ENCODE peak calls at places on chromosomes 13 and 19, in nine cellular contexts. K, F, A, W, X, J, M, S and G are unnamed samples.

GRCh38 chr19:3818479-3818878 is 32.3 kb upstream of the MATK start:
- DNase-seq in K (no peak), F (peak), A (peak), W (peak), X (no peak), J (no peak), M (no peak), S (no peak), G (peak)

GRCh38 chr19:20928371-20928770 is 5.3 kb downstream of the ZNF85 start:
- DNase-seq in K (no peak), F (no peak), A (peak), W (peak), X (no peak), J (no peak), M (peak), S (no peak), G (peak)

GRCh38 chr19:54030895-54031586 is 32.7 kb downstream of the VSTM1 start:
- DNase-seq in K (no peak), F (peak), A (peak), W (peak), X (no peak), J (peak), M (no peak), S (no peak), G (peak)

GRCh38 chr19:40586611-40587010 is 9.9 kb downstream of the SHKBP1 start:
- DNase-seq in K (no peak), F (no peak), A (no peak), W (no peak), X (no peak), J (no peak), M (no peak), S (no peak), G (no peak)

GRCh38 chr13:70849267-70849666 is 741.0 kb upstream of the KLHL1 start:
- DNase-seq in K (no peak), F (no peak), A (no peak), W (no peak), X (no peak), J (no peak), M (no peak), S (no peak), G (no peak)

GRCh38 chr19:16779539-16780163 is 49.5 kb upstream of the SIN3B start:
- DNase-seq in K (no peak), F (no peak), A (no peak), W (peak), X (no peak), J (no peak), M (no peak), S (no peak), G (peak)

GRCh38 chr19:45376045-45376724 is 5.8 kb upstream of the ERCC2 start:
- DNase-seq in K (no peak), F (peak), A (peak), W (peak), X (peak), J (peak), M (peak), S (peak), G (peak)

GRCh38 chr13:72489751-72490150 is 237.7 kb downstream of the MZT1 start:
- DNase-seq in K (no peak), F (no peak), A (no peak), W (no peak), X (no peak), J (no peak), M (no peak), S (no peak), G (no peak)

GRCh38 chr13:33277946-33278345 is 7.6 kb downstream of the STARD13 start:
- DNase-seq in K (no peak), F (no peak), A (peak), W (peak), X (no peak), J (no peak), M (no peak), S (no peak), G (no peak)

GRCh38 chr13:98540476-98540875 is 36.4 kb downstream of the STK24 start:
- DNase-seq in K (no peak), F (no peak), A (no peak), W (no peak), X (no peak), J (no peak), M (no peak), S (no peak), G (no peak)

GRCh38 chr19:1942934-1943555 is 2.1 kb downstream of the CSNK1G2 start:
- DNase-seq in K (no peak), F (no peak), A (no peak), W (no peak), X (no peak), J (no peak), M (no peak), S (no peak), G (peak)

GRCh38 chr13:66212511-66212910 is 1017.6 kb downstream of the PCDH9 start:
- DNase-seq in K (no peak), F (no peak), A (no peak), W (no peak), X (no peak), J (no peak), M (no peak), S (no peak), G (no peak)

GRCh38 chr19:8204961-8205360 is 4.2 kb upstream of the CERS4 start:
- DNase-seq in K (no peak), F (peak), A (no peak), W (no peak), X (no peak), J (no peak), M (no peak), S (no peak), G (no peak)

GRCh38 chr19:34316741-34317241 is 48.2 kb upstream of the GPI start:
- DNase-seq in K (no peak), F (no peak), A (no peak), W (peak), X (peak), J (no peak), M (peak), S (no peak), G (peak)

GRCh38 chr13:100506154-100506553 is 82.4 kb downstream of the GGACT start:
- DNase-seq in K (peak), F (no peak), A (no peak), W (no peak), X (no peak), J (no peak), M (no peak), S (no peak), G (no peak)

GRCh38 chr13:113879506-113880360 is 15.9 kb upstream of the GAS6 start:
- DNase-seq in K (no peak), F (no peak), A (no peak), W (no peak), X (no peak), J (no peak), M (no peak), S (no peak), G (no peak)

GRCh38 chr13:71751074-71751473 is 115.9 kb downstream of the DACH1 start:
- DNase-seq in K (no peak), F (no peak), A (no peak), W (no peak), X (no peak), J (no peak), M (no peak), S (no peak), G (no peak)

GRCh38 chr13:114310961-114311360 is 3.3 kb upstream of the CHAMP1 start:
- DNase-seq in K (no peak), F (no peak), A (peak), W (no peak), X (no peak), J (no peak), M (no peak), S (no peak), G (peak)

GRCh38 chr19:3868770-3869456 is at the start of gene ZFR2:
- DNase-seq in K (no peak), F (no peak), A (no peak), W (no peak), X (no peak), J (no peak), M (no peak), S (no peak), G (no peak)

GRCh38 chr19:53101518-53101917 is 1.7 kb downstream of the ZNF160 start:
- DNase-seq in K (peak), F (no peak), A (no peak), W (no peak), X (no peak), J (no peak), M (no peak), S (no peak), G (peak)

GRCh38 chr19:3665681-3666544 is 34.4 kb downstream of the PIP5K1C start:
- DNase-seq in K (peak), F (peak), A (peak), W (no peak), X (peak), J (peak), M (no peak), S (no peak), G (peak)

GRCh38 chr13:27619093-27619705 is 1.1 kb downstream of the LNX2 start:
- DNase-seq in K (no peak), F (no peak), A (peak), W (peak), X (no peak), J (no peak), M (no peak), S (no peak), G (peak)

GRCh38 chr13:22655106-22655852 is 525.5 kb upstream of the SGCG start:
- DNase-seq in K (no peak), F (no peak), A (no peak), W (no peak), X (no peak), J (no peak), M (no peak), S (no peak), G (no peak)

GRCh38 chr19:19637523-19638251 is 5.8 kb downstream of the GMIP start:
- DNase-seq in K (no peak), F (no peak), A (no peak), W (no peak), X (no peak), J (no peak), M (no peak), S (no peak), G (no peak)

GRCh38 chr13:38490657-38491056 is 141.0 kb downstream of the UFM1 start:
- DNase-seq in K (no peak), F (no peak), A (no peak), W (no peak), X (no peak), J (no peak), M (no peak), S (no peak), G (no peak)

GRCh38 chr19:42076375-42076944 is 494 bp downstream of the ZNF574 start:
- DNase-seq in K (no peak), F (no peak), A (no peak), W (no peak), X (peak), J (no peak), M (no peak), S (no peak), G (no peak)

GRCh38 chr19:45542234-45542668 is 35.0 kb downstream of the VASP start:
- DNase-seq in K (peak), F (no peak), A (no peak), W (no peak), X (no peak), J (no peak), M (no peak), S (no peak), G (no peak)

GRCh38 chr13:107807306-107808073 is 407.8 kb downstream of the LIG4 start:
- DNase-seq in K (no peak), F (no peak), A (peak), W (peak), X (no peak), J (no peak), M (no peak), S (no peak), G (peak)

GRCh38 chr19:19321143-19321577 is 531 bp downstream of the MAU2 start:
- DNase-seq in K (no peak), F (no peak), A (peak), W (no peak), X (peak), J (peak), M (no peak), S (no peak), G (peak)

GRCh38 chr13:112889351-112890290 is 79.4 kb upstream of the MCF2L start:
- DNase-seq in K (no peak), F (no peak), A (no peak), W (no peak), X (no peak), J (no peak), M (no peak), S (no peak), G (no peak)

GRCh38 chr13:97235549-97236206 is 13.5 kb downstream of the MBNL2 start:
- DNase-seq in K (no peak), F (no peak), A (no peak), W (no peak), X (no peak), J (no peak), M (no peak), S (no peak), G (no peak)

GRCh38 chr13:30978981-30979956 is 46.8 kb downstream of the TEX26 start:
- DNase-seq in K (no peak), F (peak), A (no peak), W (peak), X (no peak), J (peak), M (no peak), S (no peak), G (peak)

GRCh38 chr13:99129050-99129449 is 71.6 kb upstream of the UBAC2 start:
- DNase-seq in K (no peak), F (no peak), A (no peak), W (no peak), X (no peak), J (no peak), M (no peak), S (no peak), G (no peak)

GRCh38 chr13:75637101-75637774 is 1.1 kb downstream of the LMO7 start:
- DNase-seq in K (peak), F (no peak), A (no peak), W (no peak), X (no peak), J (peak), M (no peak), S (no peak), G (peak)

GRCh38 chr19:48372904-48373303 is 8.7 kb downstream of the SYNGR4 start:
- DNase-seq in K (no peak), F (no peak), A (no peak), W (no peak), X (no peak), J (no peak), M (no peak), S (no peak), G (no peak)

GRCh38 chr13:110322126-110322827 is 15.2 kb downstream of the COL4A2 start:
- DNase-seq in K (no peak), F (no peak), A (no peak), W (no peak), X (no peak), J (no peak), M (no peak), S (no peak), G (no peak)

GRCh38 chr13:110323986-110324749 is 17.1 kb downstream of the COL4A2 start:
- DNase-seq in K (no peak), F (no peak), A (peak), W (no peak), X (no peak), J (no peak), M (no peak), S (no peak), G (no peak)

GRCh38 chr13:110322828-110323171 is 15.7 kb downstream of the COL4A2 start:
- DNase-seq in K (no peak), F (no peak), A (no peak), W (no peak), X (no peak), J (no peak), M (no peak), S (no peak), G (no peak)

GRCh38 chr13:110320645-110321044 is 13.6 kb downstream of the COL4A2 start:
- DNase-seq in K (no peak), F (no peak), A (no peak), W (no peak), X (no peak), J (no peak), M (no peak), S (no peak), G (no peak)

DNA sequence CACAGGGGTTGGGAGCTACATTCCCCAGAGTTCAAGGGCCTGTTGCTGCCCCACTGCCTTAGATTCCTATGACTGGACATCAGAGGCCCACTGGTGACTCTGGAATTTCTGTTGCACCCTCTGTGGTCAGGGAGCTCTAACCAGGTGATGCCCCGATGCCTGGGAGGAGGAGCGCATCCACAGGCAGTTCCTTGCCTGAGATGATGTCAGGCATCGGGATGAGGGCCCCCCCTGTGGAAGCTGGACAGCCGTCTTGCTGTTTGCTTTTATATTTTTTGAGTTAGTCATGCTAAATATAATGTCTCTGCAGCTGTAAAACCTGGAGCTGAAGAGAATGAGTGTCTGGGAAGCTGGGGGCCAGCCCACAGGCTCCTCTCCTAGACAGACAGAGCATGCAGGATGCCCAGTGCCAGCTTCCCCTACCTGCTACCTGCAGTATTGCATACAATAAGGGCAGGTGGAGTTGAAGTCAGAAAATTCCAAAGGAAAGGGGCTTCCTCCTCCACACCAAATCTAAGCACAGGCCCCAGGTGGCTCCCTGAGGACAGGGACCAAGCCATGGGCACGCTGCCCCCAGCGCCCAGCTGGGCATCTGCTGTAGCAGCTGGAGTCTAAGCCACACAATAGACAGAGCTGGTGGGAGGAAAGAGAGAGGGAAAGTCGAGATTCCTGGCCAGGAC is 16.2 kb downstream of the COL4A2 start:
- DNase-seq in K (no peak), F (no peak), A (peak), W (no peak), X (no peak), J (no peak), M (no peak), S (no peak), G (peak)
- TF ChIP-seq CTCF in K (no peak), F (no peak), A (peak), W (peak), X (no peak), J (no peak), M (peak), S (no peak), G (peak)

GRCh38 chr13:79405831-79406596 is at the start of gene RBM26:
- DNase-seq in K (peak), F (peak), A (peak), W (peak), X (peak), J (peak), M (peak), S (peak), G (peak)
- TF ChIP-seq CTCF in K (no peak), F (no peak), A (peak), W (no peak), X (no peak), J (no peak), M (no peak), S (no peak), G (peak)

DNA sequence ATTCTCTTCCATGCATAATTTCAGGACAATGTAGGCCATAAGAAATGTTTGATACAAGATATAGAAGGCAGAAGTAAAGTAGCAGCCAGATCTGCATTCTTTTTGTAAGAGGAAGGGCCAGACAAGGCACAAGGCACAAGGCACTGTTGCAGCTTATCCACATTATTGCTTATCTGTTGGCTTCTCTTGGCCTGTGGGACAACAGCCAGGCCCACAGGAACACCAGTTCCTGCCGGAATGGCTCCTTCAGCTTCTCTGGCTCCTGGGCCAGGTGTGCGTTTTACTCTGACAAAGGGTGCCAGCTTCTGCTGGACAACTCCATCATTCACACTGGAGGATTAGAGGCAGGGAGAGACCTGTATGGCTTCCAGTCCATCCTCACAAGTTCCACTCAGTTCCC is 29.2 kb downstream of the GPR180 start:
- DNase-seq in K (no peak), F (no peak), A (no peak), W (no peak), X (no peak), J (no peak), M (no peak), S (no peak), G (no peak)
- TF ChIP-seq CTCF in K (no peak), F (no peak), A (no peak), W (no peak), X (no peak), J (no peak), M (no peak), S (no peak), G (no peak)

DNA sequence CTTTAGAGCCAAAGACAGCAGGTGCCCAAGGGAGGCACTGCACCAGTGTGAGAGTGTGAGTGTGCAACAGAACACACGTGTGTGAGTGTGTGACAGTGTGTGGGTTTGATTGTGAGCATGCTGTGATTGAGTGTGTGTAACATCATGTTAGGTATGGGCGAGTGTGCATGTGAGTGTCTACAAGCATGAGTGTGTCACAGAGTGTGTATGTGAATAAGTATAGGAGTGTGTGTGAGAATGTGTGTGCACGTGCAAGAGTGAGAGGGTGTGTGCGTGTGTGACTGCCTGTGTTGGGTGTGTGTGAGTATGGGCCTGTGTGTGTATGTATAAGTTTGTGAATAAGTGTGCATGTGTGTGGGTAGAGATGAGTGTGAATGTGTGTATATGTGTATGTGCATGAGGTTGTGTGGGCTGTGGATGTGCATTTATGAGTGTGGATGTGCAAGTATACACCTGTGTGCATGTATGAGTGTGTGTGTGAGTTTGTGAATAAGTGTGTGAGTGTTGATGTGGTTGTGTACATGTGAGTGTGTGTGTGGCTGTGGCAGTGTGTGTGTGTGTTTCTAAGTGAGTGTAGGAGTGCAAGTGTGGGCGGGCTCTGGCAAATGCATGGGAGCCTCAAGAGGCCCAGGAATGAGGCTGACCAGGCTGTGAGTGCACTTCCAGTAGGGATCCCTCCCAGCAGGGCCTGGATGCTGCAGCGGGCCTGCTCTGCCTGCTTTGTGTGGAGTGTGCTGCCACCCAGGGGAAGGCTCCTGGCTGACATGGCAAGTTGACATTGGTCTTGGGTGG is 198.4 kb downstream of the COL4A1 start:
- DNase-seq in K (no peak), F (peak), A (peak), W (peak), X (peak), J (peak), M (peak), S (peak), G (peak)
- TF ChIP-seq CTCF in K (no peak), F (no peak), A (peak), W (peak), X (peak), J (peak), M (peak), S (peak), G (peak)